ENCODE peak calls at places on chromosomes 13 and 19, in six cellular contexts. N, G, Z, T, S and A are unnamed samples.

GRCh38 chr13:77528834-77529500 is 6.5 kb upstream of the SCEL start:
- DNase-seq in N (no peak), G (no peak), Z (no peak), T (no peak), S (no peak), A (no peak)

GRCh38 chr19:41161903-41162302 is 31.1 kb upstream of the CYP2S1 start:
- DNase-seq in N (no peak), G (no peak), Z (no peak), T (no peak), S (no peak), A (peak)

GRCh38 chr13:28199089-28199488 is 60.7 kb downstream of the PAN3 start:
- DNase-seq in N (no peak), G (no peak), Z (no peak), T (no peak), S (no peak), A (no peak)

GRCh38 chr13:96796234-96796633 is 198.0 kb downstream of the OXGR1 start:
- DNase-seq in N (no peak), G (no peak), Z (no peak), T (no peak), S (no peak), A (no peak)

GRCh38 chr19:35641515-35642151 is at the start of gene ETV2:
- DNase-seq in N (no peak), G (no peak), Z (peak), T (no peak), S (no peak), A (peak)

GRCh38 chr19:55377356-55378131 is 918 bp downstream of the TMEM190 start:
- DNase-seq in N (no peak), G (no peak), Z (no peak), T (no peak), S (no peak), A (no peak)

GRCh38 chr19:39038098-39038497 is 5.7 kb upstream of the FBXO27 start:
- DNase-seq in N (peak), G (no peak), Z (no peak), T (peak), S (no peak), A (peak)

GRCh38 chr13:90154311-90154960 is 1193.1 kb upstream of the MIR17HG start:
- DNase-seq in N (no peak), G (no peak), Z (no peak), T (no peak), S (no peak), A (peak)

GRCh38 chr19:3684817-3685410 is 15.4 kb downstream of the PIP5K1C start:
- DNase-seq in N (no peak), G (no peak), Z (no peak), T (no peak), S (no peak), A (no peak)

GRCh38 chr13:101988140-101988539 is 413.7 kb downstream of the FGF14 start:
- DNase-seq in N (no peak), G (no peak), Z (no peak), T (no peak), S (no peak), A (no peak)

GRCh38 chr19:34201133-34201532 is 28.8 kb downstream of the LSM14A start:
- DNase-seq in N (no peak), G (no peak), Z (no peak), T (no peak), S (no peak), A (no peak)